ENCODE peak calls at places on chromosome 4, in eight cellular contexts. One of them, this sample, is unnamed.

GRCh38 chr4:125849869-125850268 is 535.1 kb downstream of the FAT4 start:
- DNase-seq in activated T-cell treated with anti-CD3 and anti-CD28 coated beads for 24 hours: no peak
- DNase-seq in NCI-H1092: no peak
- DNase-seq in T-helper 2 cell: no peak
- DNase-seq in left ventricle myocardium inferior: no peak
- DNase-seq in NCI-H345: no peak
- DNase-seq in effector CD4-positive, alpha-beta T cell: no peak
- DNase-seq in T47D: peak
- DNase-seq in this sample: no peak

GRCh38 chr4:188550296-188550695 is 411.1 kb downstream of the TRIML1 start:
- DNase-seq in activated T-cell treated with anti-CD3 and anti-CD28 coated beads for 24 hours: no peak
- DNase-seq in NCI-H1092: no peak
- DNase-seq in T-helper 2 cell: no peak
- DNase-seq in left ventricle myocardium inferior: no peak
- DNase-seq in NCI-H345: no peak
- DNase-seq in effector CD4-positive, alpha-beta T cell: no peak
- DNase-seq in T47D: no peak
- DNase-seq in this sample: no peak

GRCh38 chr4:159382875-159383568 is 280.1 kb downstream of the RAPGEF2 start:
- DNase-seq in activated T-cell treated with anti-CD3 and anti-CD28 coated beads for 24 hours: no peak
- DNase-seq in NCI-H1092: no peak
- DNase-seq in T-helper 2 cell: no peak
- DNase-seq in left ventricle myocardium inferior: no peak
- DNase-seq in NCI-H345: no peak
- DNase-seq in effector CD4-positive, alpha-beta T cell: no peak
- DNase-seq in T47D: no peak
- DNase-seq in this sample: no peak

GRCh38 chr4:8472689-8473197 is 32.2 kb downstream of the TRMT44 start:
- DNase-seq in activated T-cell treated with anti-CD3 and anti-CD28 coated beads for 24 hours: no peak
- DNase-seq in NCI-H1092: no peak
- DNase-seq in T-helper 2 cell: no peak
- DNase-seq in left ventricle myocardium inferior: no peak
- DNase-seq in NCI-H345: no peak
- DNase-seq in effector CD4-positive, alpha-beta T cell: no peak
- DNase-seq in T47D: no peak
- DNase-seq in this sample: no peak

GRCh38 chr4:98341309-98341708 is 80.1 kb downstream of the RAP1GDS1 start:
- DNase-seq in activated T-cell treated with anti-CD3 and anti-CD28 coated beads for 24 hours: no peak
- DNase-seq in NCI-H1092: no peak
- DNase-seq in T-helper 2 cell: no peak
- DNase-seq in left ventricle myocardium inferior: no peak
- DNase-seq in NCI-H345: no peak
- DNase-seq in effector CD4-positive, alpha-beta T cell: no peak
- DNase-seq in T47D: no peak
- DNase-seq in this sample: no peak

GRCh38 chr4:110898290-110898689 is 275.4 kb upstream of the PITX2 start:
- DNase-seq in activated T-cell treated with anti-CD3 and anti-CD28 coated beads for 24 hours: no peak
- DNase-seq in NCI-H1092: no peak
- DNase-seq in T-helper 2 cell: no peak
- DNase-seq in left ventricle myocardium inferior: no peak
- DNase-seq in NCI-H345: no peak
- DNase-seq in effector CD4-positive, alpha-beta T cell: no peak
- DNase-seq in T47D: no peak
- DNase-seq in this sample: no peak

GRCh38 chr4:81648576-81649272 is 177.0 kb upstream of the RASGEF1B start:
- DNase-seq in activated T-cell treated with anti-CD3 and anti-CD28 coated beads for 24 hours: peak
- DNase-seq in NCI-H1092: peak
- DNase-seq in T-helper 2 cell: no peak
- DNase-seq in left ventricle myocardium inferior: no peak
- DNase-seq in NCI-H345: peak
- DNase-seq in effector CD4-positive, alpha-beta T cell: no peak
- DNase-seq in T47D: peak
- DNase-seq in this sample: no peak

GRCh38 chr4:71377561-71377960 is 38.7 kb downstream of the SLC4A4 start:
- DNase-seq in activated T-cell treated with anti-CD3 and anti-CD28 coated beads for 24 hours: no peak
- DNase-seq in NCI-H1092: no peak
- DNase-seq in T-helper 2 cell: no peak
- DNase-seq in left ventricle myocardium inferior: no peak
- DNase-seq in NCI-H345: no peak
- DNase-seq in effector CD4-positive, alpha-beta T cell: no peak
- DNase-seq in T47D: no peak
- DNase-seq in this sample: peak

GRCh38 chr4:109631709-109632108 is 71.5 kb downstream of the CASP6 start:
- DNase-seq in activated T-cell treated with anti-CD3 and anti-CD28 coated beads for 24 hours: no peak
- DNase-seq in NCI-H1092: no peak
- DNase-seq in T-helper 2 cell: no peak
- DNase-seq in left ventricle myocardium inferior: no peak
- DNase-seq in NCI-H345: peak
- DNase-seq in effector CD4-positive, alpha-beta T cell: no peak
- DNase-seq in T47D: no peak
- DNase-seq in this sample: no peak

GRCh38 chr4:111641813-111642579 is 503.3 kb upstream of the FAM241A start:
- DNase-seq in activated T-cell treated with anti-CD3 and anti-CD28 coated beads for 24 hours: peak
- DNase-seq in NCI-H1092: peak
- DNase-seq in T-helper 2 cell: no peak
- DNase-seq in left ventricle myocardium inferior: no peak
- DNase-seq in NCI-H345: peak
- DNase-seq in effector CD4-positive, alpha-beta T cell: no peak
- DNase-seq in T47D: peak
- DNase-seq in this sample: peak

GRCh38 chr4:45100936-45101818 is 374.8 kb upstream of the GNPDA2 start:
- DNase-seq in activated T-cell treated with anti-CD3 and anti-CD28 coated beads for 24 hours: no peak
- DNase-seq in NCI-H1092: no peak
- DNase-seq in T-helper 2 cell: no peak
- DNase-seq in left ventricle myocardium inferior: no peak
- DNase-seq in NCI-H345: no peak
- DNase-seq in effector CD4-positive, alpha-beta T cell: no peak
- DNase-seq in T47D: no peak
- DNase-seq in this sample: no peak

GRCh38 chr4:145867416-145867815 is 71.2 kb downstream of the ZNF827 start:
- DNase-seq in activated T-cell treated with anti-CD3 and anti-CD28 coated beads for 24 hours: no peak
- DNase-seq in NCI-H1092: no peak
- DNase-seq in T-helper 2 cell: no peak
- DNase-seq in left ventricle myocardium inferior: no peak
- DNase-seq in NCI-H345: no peak
- DNase-seq in effector CD4-positive, alpha-beta T cell: no peak
- DNase-seq in T47D: no peak
- DNase-seq in this sample: no peak

GRCh38 chr4:5051692-5052423 is 578 bp downstream of the STK32B start:
- DNase-seq in activated T-cell treated with anti-CD3 and anti-CD28 coated beads for 24 hours: no peak
- DNase-seq in NCI-H1092: no peak
- DNase-seq in T-helper 2 cell: no peak
- DNase-seq in left ventricle myocardium inferior: no peak
- DNase-seq in NCI-H345: no peak
- DNase-seq in effector CD4-positive, alpha-beta T cell: no peak
- DNase-seq in T47D: no peak
- DNase-seq in this sample: no peak

GRCh38 chr4:10944321-10944720 is 259.8 kb upstream of the CLNK start:
- DNase-seq in activated T-cell treated with anti-CD3 and anti-CD28 coated beads for 24 hours: no peak
- DNase-seq in NCI-H1092: no peak
- DNase-seq in T-helper 2 cell: no peak
- DNase-seq in left ventricle myocardium inferior: no peak
- DNase-seq in NCI-H345: no peak
- DNase-seq in effector CD4-positive, alpha-beta T cell: no peak
- DNase-seq in T47D: no peak
- DNase-seq in this sample: no peak

GRCh38 chr4:152079543-152080293 is 318.9 kb upstream of the GATB start:
- DNase-seq in activated T-cell treated with anti-CD3 and anti-CD28 coated beads for 24 hours: no peak
- DNase-seq in NCI-H1092: no peak
- DNase-seq in T-helper 2 cell: no peak
- DNase-seq in left ventricle myocardium inferior: no peak
- DNase-seq in NCI-H345: no peak
- DNase-seq in effector CD4-positive, alpha-beta T cell: no peak
- DNase-seq in T47D: no peak
- DNase-seq in this sample: no peak

GRCh38 chr4:188221090-188221489 is 81.8 kb downstream of the TRIML1 start:
- DNase-seq in activated T-cell treated with anti-CD3 and anti-CD28 coated beads for 24 hours: no peak
- DNase-seq in NCI-H1092: no peak
- DNase-seq in T-helper 2 cell: no peak
- DNase-seq in left ventricle myocardium inferior: no peak
- DNase-seq in NCI-H345: no peak
- DNase-seq in effector CD4-positive, alpha-beta T cell: no peak
- DNase-seq in T47D: peak
- DNase-seq in this sample: no peak

GRCh38 chr4:5710065-5710961 is 688 bp upstream of the EVC start:
- DNase-seq in activated T-cell treated with anti-CD3 and anti-CD28 coated beads for 24 hours: no peak
- DNase-seq in NCI-H1092: no peak
- DNase-seq in T-helper 2 cell: no peak
- DNase-seq in left ventricle myocardium inferior: no peak
- DNase-seq in NCI-H345: peak
- DNase-seq in effector CD4-positive, alpha-beta T cell: no peak
- DNase-seq in T47D: no peak
- DNase-seq in this sample: peak

GRCh38 chr4:142408003-142408441 is 438.1 kb downstream of the INPP4B start:
- DNase-seq in activated T-cell treated with anti-CD3 and anti-CD28 coated beads for 24 hours: no peak
- DNase-seq in NCI-H1092: no peak
- DNase-seq in T-helper 2 cell: no peak
- DNase-seq in left ventricle myocardium inferior: no peak
- DNase-seq in NCI-H345: no peak
- DNase-seq in effector CD4-positive, alpha-beta T cell: no peak
- DNase-seq in T47D: peak
- DNase-seq in this sample: no peak

GRCh38 chr4:700587-701264 is 4.9 kb upstream of the PCGF3 start:
- DNase-seq in activated T-cell treated with anti-CD3 and anti-CD28 coated beads for 24 hours: no peak
- DNase-seq in NCI-H1092: no peak
- DNase-seq in T-helper 2 cell: no peak
- DNase-seq in left ventricle myocardium inferior: no peak
- DNase-seq in NCI-H345: no peak
- DNase-seq in effector CD4-positive, alpha-beta T cell: no peak
- DNase-seq in T47D: peak
- DNase-seq in this sample: no peak

GRCh38 chr4:4641661-4642180 is 99.9 kb upstream of the STX18 start:
- DNase-seq in activated T-cell treated with anti-CD3 and anti-CD28 coated beads for 24 hours: no peak
- DNase-seq in NCI-H1092: no peak
- DNase-seq in T-helper 2 cell: no peak
- DNase-seq in left ventricle myocardium inferior: no peak
- DNase-seq in NCI-H345: no peak
- DNase-seq in effector CD4-positive, alpha-beta T cell: no peak
- DNase-seq in T47D: no peak
- DNase-seq in this sample: no peak

GRCh38 chr4:5863461-5864113 is 29.3 kb downstream of the CRMP1 start:
- DNase-seq in activated T-cell treated with anti-CD3 and anti-CD28 coated beads for 24 hours: peak
- DNase-seq in NCI-H1092: no peak
- DNase-seq in T-helper 2 cell: no peak
- DNase-seq in left ventricle myocardium inferior: no peak
- DNase-seq in NCI-H345: no peak
- DNase-seq in effector CD4-positive, alpha-beta T cell: no peak
- DNase-seq in T47D: no peak
- DNase-seq in this sample: no peak

GRCh38 chr4:95465010-95465409 is 83.8 kb downstream of the UNC5C start:
- DNase-seq in activated T-cell treated with anti-CD3 and anti-CD28 coated beads for 24 hours: no peak
- DNase-seq in NCI-H1092: no peak
- DNase-seq in T-helper 2 cell: no peak
- DNase-seq in left ventricle myocardium inferior: no peak
- DNase-seq in NCI-H345: no peak
- DNase-seq in effector CD4-positive, alpha-beta T cell: no peak
- DNase-seq in T47D: peak
- DNase-seq in this sample: peak

GRCh38 chr4:80035336-80035735 is 37.7 kb downstream of the ANTXR2 start:
- DNase-seq in activated T-cell treated with anti-CD3 and anti-CD28 coated beads for 24 hours: no peak
- DNase-seq in NCI-H1092: no peak
- DNase-seq in T-helper 2 cell: no peak
- DNase-seq in left ventricle myocardium inferior: no peak
- DNase-seq in NCI-H345: no peak
- DNase-seq in effector CD4-positive, alpha-beta T cell: no peak
- DNase-seq in T47D: no peak
- DNase-seq in this sample: peak

GRCh38 chr4:123127218-123127617 is 204.8 kb upstream of the NUDT6 start:
- DNase-seq in activated T-cell treated with anti-CD3 and anti-CD28 coated beads for 24 hours: no peak
- DNase-seq in NCI-H1092: no peak
- DNase-seq in T-helper 2 cell: no peak
- DNase-seq in left ventricle myocardium inferior: no peak
- DNase-seq in NCI-H345: no peak
- DNase-seq in effector CD4-positive, alpha-beta T cell: no peak
- DNase-seq in T47D: peak
- DNase-seq in this sample: no peak

GRCh38 chr4:183915976-183916375 is 10.9 kb downstream of the STOX2 start:
- DNase-seq in activated T-cell treated with anti-CD3 and anti-CD28 coated beads for 24 hours: no peak
- DNase-seq in NCI-H1092: no peak
- DNase-seq in T-helper 2 cell: no peak
- DNase-seq in left ventricle myocardium inferior: no peak
- DNase-seq in NCI-H345: no peak
- DNase-seq in effector CD4-positive, alpha-beta T cell: no peak
- DNase-seq in T47D: no peak
- DNase-seq in this sample: no peak

GRCh38 chr4:171142639-171143038 is 670.6 kb upstream of the GALNTL6 start:
- DNase-seq in activated T-cell treated with anti-CD3 and anti-CD28 coated beads for 24 hours: no peak
- DNase-seq in NCI-H1092: no peak
- DNase-seq in T-helper 2 cell: no peak
- DNase-seq in left ventricle myocardium inferior: no peak
- DNase-seq in NCI-H345: no peak
- DNase-seq in effector CD4-positive, alpha-beta T cell: no peak
- DNase-seq in T47D: no peak
- DNase-seq in this sample: no peak

GRCh38 chr4:159358226-159358625 is 255.3 kb downstream of the RAPGEF2 start:
- DNase-seq in activated T-cell treated with anti-CD3 and anti-CD28 coated beads for 24 hours: no peak
- DNase-seq in NCI-H1092: no peak
- DNase-seq in T-helper 2 cell: no peak
- DNase-seq in left ventricle myocardium inferior: no peak
- DNase-seq in NCI-H345: no peak
- DNase-seq in effector CD4-positive, alpha-beta T cell: no peak
- DNase-seq in T47D: no peak
- DNase-seq in this sample: no peak

GRCh38 chr4:147828361-147828760 is 96.5 kb downstream of the ARHGAP10 start:
- DNase-seq in activated T-cell treated with anti-CD3 and anti-CD28 coated beads for 24 hours: no peak
- DNase-seq in NCI-H1092: no peak
- DNase-seq in T-helper 2 cell: no peak
- DNase-seq in left ventricle myocardium inferior: no peak
- DNase-seq in NCI-H345: no peak
- DNase-seq in effector CD4-positive, alpha-beta T cell: no peak
- DNase-seq in T47D: no peak
- DNase-seq in this sample: no peak

GRCh38 chr4:147842573-147842972 is 110.7 kb downstream of the ARHGAP10 start:
- DNase-seq in activated T-cell treated with anti-CD3 and anti-CD28 coated beads for 24 hours: no peak
- DNase-seq in NCI-H1092: no peak
- DNase-seq in T-helper 2 cell: no peak
- DNase-seq in left ventricle myocardium inferior: peak
- DNase-seq in NCI-H345: no peak
- DNase-seq in effector CD4-positive, alpha-beta T cell: no peak
- DNase-seq in T47D: no peak
- DNase-seq in this sample: no peak